ENCODE peak calls at places on chromosomes 2 and 18, in eight cellular contexts. B, G, Q, W, E, S, T and O are unnamed samples.

GRCh38 chr2:144515694-144516416 is 4.1 kb downstream of the ZEB2 start:
- DNase-seq in E (no peak), S (no peak), Q (no peak), T (peak), G (peak), W (no peak), B (no peak), O (peak)

GRCh38 chr2:30354621-30355020 is 92.4 kb upstream of the LCLAT1 start:
- DNase-seq in Q (no peak), B (no peak), W (no peak), T (no peak), G (no peak), S (peak), E (no peak), O (no peak)

GRCh38 chr18:31447530-31448191 is at the start of gene DSG3:
- DNase-seq in T (no peak), W (no peak), S (no peak), Q (no peak), E (no peak), B (no peak), G (no peak), O (no peak)

GRCh38 chr2:94622113-94622618 is 249.1 kb upstream of the TEKT4 start:
- DNase-seq in G (no peak), W (no peak), S (no peak), B (no peak), E (no peak), Q (no peak), T (no peak), O (no peak)

GRCh38 chr2:43792653-43793052 is 18.8 kb downstream of the DYNC2LI1 start:
- DNase-seq in B (no peak), E (no peak), S (no peak), Q (no peak), T (no peak), W (no peak), G (no peak), O (no peak)

GRCh38 chr18:41513438-41513837 is 441.6 kb upstream of the PIK3C3 start:
- DNase-seq in T (no peak), S (no peak), G (no peak), W (no peak), Q (no peak), E (no peak), B (no peak), O (no peak)

GRCh38 chr2:85718006-85718391 is 23.8 kb downstream of the GNLY start:
- DNase-seq in E (no peak), T (no peak), B (no peak), G (no peak), S (no peak), Q (no peak), W (no peak), O (no peak)

GRCh38 chr18:58526425-58527115 is 102.3 kb downstream of the ALPK2 start:
- DNase-seq in T (no peak), B (no peak), Q (no peak), G (no peak), S (no peak), E (no peak), W (no peak), O (no peak)

GRCh38 chr2:218367415-218368149 is 10.9 kb downstream of the CATIP start:
- DNase-seq in B (peak), Q (no peak), G (peak), E (peak), S (no peak), T (peak), W (peak), O (peak)

GRCh38 chr2:106184394-106184793 is 9.7 kb downstream of the UXS1 start:
- DNase-seq in T (no peak), E (no peak), G (no peak), Q (no peak), S (no peak), W (no peak), B (no peak), O (no peak)

GRCh38 chr18:48024891-48025660 is 94.6 kb upstream of the SMAD2 start:
- DNase-seq in W (no peak), G (no peak), E (no peak), Q (no peak), S (no peak), B (no peak), T (no peak), O (no peak)

GRCh38 chr2:17658251-17658843 is 95.3 kb downstream of the SMC6 start:
- DNase-seq in W (no peak), E (no peak), Q (no peak), G (no peak), T (no peak), B (no peak), S (peak), O (peak)